ENCODE peak calls at places on chromosomes 2 and 18, in five cellular contexts. S is SK-N-SH, U is NCI-H1092 treated with DMSO at 0.1 percent for 48 hours, K is mesothelial cell of epicardium, L is mucosa of descending colon. J is an unnamed sample.

GRCh38 chr2:38615237-38615636 is 12.5 kb upstream of the HNRNPLL start:
- DNase-seq in S (no peak), U (no peak), K (no peak), L (no peak), J (no peak)

GRCh38 chr18:25230658-25231326 is 121.2 kb downstream of the ZNF521 start:
- DNase-seq in S (no peak), U (no peak), K (no peak), L (peak; percentile 47), J (no peak)

GRCh38 chr2:240494194-240494793 is 58.8 kb downstream of the GPC1 start:
- DNase-seq in S (peak; percentile 1), U (no peak), K (no peak), L (no peak), J (no peak)

GRCh38 chr2:173359231-173359630 is 4.6 kb downstream of the CDCA7 start:
- DNase-seq in S (no peak), U (no peak), K (no peak), L (no peak), J (no peak)

GRCh38 chr2:20231632-20232031 is 6.7 kb upstream of the SDC1 start:
- DNase-seq in S (peak; percentile 33), U (no peak), K (peak; percentile 36), L (peak; percentile 92), J (peak; percentile 65)

GRCh38 chr2:53202063-53202462 is 565.5 kb upstream of the CHAC2 start:
- DNase-seq in S (no peak), U (no peak), K (no peak), L (no peak), J (no peak)

GRCh38 chr2:235827585-235827992 is 333.7 kb downstream of the AGAP1 start:
- DNase-seq in S (no peak), U (no peak), K (no peak), L (no peak), J (no peak)

GRCh38 chr2:80624062-80624461 is 319.5 kb upstream of the LRRTM1 start:
- DNase-seq in S (no peak), U (no peak), K (no peak), L (no peak), J (no peak)

GRCh38 chr2:37639631-37640030 is 31.8 kb downstream of the CDC42EP3 start:
- DNase-seq in S (no peak), U (no peak), K (no peak), L (no peak), J (no peak)

GRCh38 chr2:236637691-236638569 is 68.3 kb downstream of the ACKR3 start:
- DNase-seq in S (no peak), U (no peak), K (peak; percentile 30), L (no peak), J (no peak)

GRCh38 chr2:56656826-56657225 is 473.0 kb downstream of the CCDC85A start:
- DNase-seq in S (no peak), U (no peak), K (no peak), L (no peak), J (no peak)

GRCh38 chr2:85255813-85256581 is 71.8 kb downstream of the TGOLN2 start:
- DNase-seq in S (peak; percentile 50), U (no peak), K (peak; percentile 69), L (no peak), J (peak; percentile 78)

GRCh38 chr2:241229563-241230401 is 41.3 kb downstream of the ANO7 start:
- DNase-seq in S (no peak), U (no peak), K (no peak), L (peak; percentile 25), J (no peak)

GRCh38 chr18:63476666-63477065 is at the start of gene SERPINB5:
- DNase-seq in S (no peak), U (no peak), K (no peak), L (peak; percentile 84), J (no peak)

GRCh38 chr18:74489631-74490030 is 6.5 kb upstream of the CNDP2 start:
- DNase-seq in S (no peak), U (no peak), K (no peak), L (no peak), J (no peak)

GRCh38 chr2:239078128-239078924 is 230.4 kb downstream of the TWIST2 start:
- DNase-seq in S (peak; percentile 73), U (no peak), K (peak; percentile 55), L (no peak), J (no peak)

GRCh38 chr2:168565112-168565511 is 109.0 kb downstream of the CERS6 start:
- DNase-seq in S (no peak), U (no peak), K (no peak), L (no peak), J (no peak)

GRCh38 chr2:70552501-70553333 is 909 bp downstream of the TGFA start:
- DNase-seq in S (peak; percentile 24), U (no peak), K (no peak), L (no peak), J (no peak)

GRCh38 chr2:230723363-230723762 is 10.7 kb downstream of the CAB39 start:
- DNase-seq in S (no peak), U (no peak), K (no peak), L (no peak), J (no peak)

GRCh38 chr2:219460424-219460926 is 25.8 kb downstream of the SPEG start:
- DNase-seq in S (peak; percentile 88), U (peak; percentile 74), K (peak; percentile 62), L (peak; percentile 59), J (no peak)

GRCh38 chr2:88239781-88240180 is 69.6 kb downstream of the THNSL2 start:
- DNase-seq in S (no peak), U (no peak), K (no peak), L (peak; percentile 55), J (no peak)

GRCh38 chr2:36403675-36404230 is 48.2 kb downstream of the CRIM1 start:
- DNase-seq in S (no peak), U (no peak), K (no peak), L (no peak), J (no peak)

GRCh38 chr2:210481601-210482124 is 5.1 kb upstream of the LANCL1 start:
- DNase-seq in S (no peak), U (no peak), K (no peak), L (no peak), J (no peak)

GRCh38 chr2:10876394-10876793 is 35.3 kb upstream of the KCNF1 start:
- DNase-seq in S (no peak), U (no peak), K (no peak), L (no peak), J (no peak)

GRCh38 chr18:42807852-42808251 is 307.6 kb downstream of the RIT2 start:
- DNase-seq in S (no peak), U (peak; percentile 9), K (no peak), L (no peak), J (no peak)

GRCh38 chr18:48752928-48753327 is 197.8 kb downstream of the SMAD7 start:
- DNase-seq in S (no peak), U (no peak), K (no peak), L (peak; percentile 26), J (no peak)

GRCh38 chr18:29083545-29083944 is 906.6 kb upstream of the CDH2 start:
- DNase-seq in S (no peak), U (peak; percentile 50), K (no peak), L (no peak), J (no peak)

GRCh38 chr2:205161156-205161555 is 521.1 kb upstream of the NRP2 start:
- DNase-seq in S (no peak), U (no peak), K (no peak), L (no peak), J (no peak)

GRCh38 chr18:12336251-12336650 is 28.2 kb downstream of the TUBB6 start:
- DNase-seq in S (no peak), U (no peak), K (no peak), L (no peak), J (peak; percentile 13)

GRCh38 chr2:108701208-108701607 is 18.1 kb upstream of the RANBP2 start:
- DNase-seq in S (no peak), U (no peak), K (no peak), L (no peak), J (no peak)

GRCh38 chr2:32825291-32825712 is 121.5 kb upstream of the LTBP1 start:
- DNase-seq in S (peak; percentile 59), U (peak; percentile 18), K (peak; percentile 42), L (no peak), J (no peak)

GRCh38 chr18:8947576-8947975 is 154.9 kb upstream of the NDUFV2 start:
- DNase-seq in S (no peak), U (no peak), K (no peak), L (no peak), J (no peak)

GRCh38 chr2:12167525-12168317 is 421.3 kb downstream of the LPIN1 start:
- DNase-seq in S (peak; percentile 46), U (no peak), K (no peak), L (no peak), J (no peak)

GRCh38 chr2:68741238-68741637 is 6.6 kb downstream of the ARHGAP25 start:
- DNase-seq in S (no peak), U (no peak), K (peak; percentile 0), L (no peak), J (no peak)

GRCh38 chr2:113002677-113003076 is 2.6 kb upstream of the IL36A start:
- DNase-seq in S (no peak), U (no peak), K (no peak), L (no peak), J (no peak)

GRCh38 chr2:58992062-58992736 is 751.1 kb upstream of the FANCL start:
- DNase-seq in S (no peak), U (no peak), K (no peak), L (no peak), J (no peak)

GRCh38 chr2:3625186-3625585 is 30.3 kb downstream of the COLEC11 start:
- DNase-seq in S (no peak), U (no peak), K (peak; percentile 33), L (peak; percentile 30), J (peak; percentile 53)

J was measured in type B pancreatic cell.